ENCODE peak calls at places on chromosomes 3 and 15, in nine cellular contexts. Y is prostate gland, O is HL-60, I is retinal pigment epithelial cell, V is brain microvascular endothelial cell, D is AG09309, Z is suprapubic skin, F is tibial artery, R is K562. S is an unnamed sample.

GRCh38 chr15:63176302-63176701 is 13.1 kb upstream of the RAB8B start:
- DNase-seq in R (no peak), V (no peak), Y (no peak), Z (no peak), I (no peak), D (no peak), O (no peak), F (no peak), S (no peak)

GRCh38 chr3:134337071-134337482 is 37.2 kb downstream of the AMOTL2 start:
- DNase-seq in R (no peak), Y (no peak), V (no peak), Z (no peak), O (no peak), F (peak), I (no peak), D (no peak), S (no peak)

GRCh38 chr15:85031944-85032587 is 50.4 kb downstream of the PDE8A start:
- DNase-seq in D (no peak), Y (no peak), O (no peak), I (no peak), F (no peak), R (no peak), Z (no peak), V (no peak), S (no peak)

GRCh38 chr15:101167791-101168462 is 83.9 kb downstream of the CHSY1 start:
- DNase-seq in I (no peak), Z (peak), R (peak), O (peak), D (peak), V (peak), Y (peak), F (peak), S (peak)

GRCh38 chr15:98955980-98956723 is 51.4 kb downstream of the PGPEP1L start:
- DNase-seq in Z (peak), Y (no peak), V (no peak), R (no peak), D (no peak), F (no peak), O (peak), I (no peak), S (no peak)

GRCh38 chr3:187799942-187800637 is 54.8 kb upstream of the BCL6 start:
- DNase-seq in O (no peak), V (no peak), R (no peak), Z (no peak), I (no peak), Y (no peak), F (no peak), D (no peak), S (no peak)

GRCh38 chr3:15563190-15563589 is 38.2 kb downstream of the HACL1 start:
- DNase-seq in R (no peak), O (no peak), D (no peak), Y (no peak), Z (no peak), I (no peak), F (no peak), V (no peak), S (no peak)

GRCh38 chr3:188046561-188047213 is 107.3 kb upstream of the LPP start:
- DNase-seq in O (no peak), V (no peak), Y (no peak), D (no peak), R (no peak), I (peak), F (no peak), Z (no peak), S (peak)

GRCh38 chr3:1171320-1171719 is 78.5 kb downstream of the CNTN6 start:
- DNase-seq in F (no peak), O (no peak), I (no peak), Z (no peak), V (no peak), R (no peak), D (no peak), Y (no peak), S (no peak)

GRCh38 chr3:85935171-85935570 is 976.4 kb downstream of the CADM2 start:
- DNase-seq in O (no peak), Y (no peak), D (no peak), Z (no peak), F (no peak), I (no peak), V (no peak), R (no peak), S (no peak)

GRCh38 chr15:100918690-100919480 is at the start of gene LRRK1:
- DNase-seq in Y (no peak), I (no peak), F (peak), D (no peak), R (peak), V (peak), Z (no peak), O (no peak), S (peak)

GRCh38 chr15:98547741-98548166 is 100.6 kb upstream of the IGF1R start:
- DNase-seq in R (no peak), Y (no peak), I (no peak), F (peak), D (no peak), O (no peak), Z (peak), V (peak), S (peak)

GRCh38 chr15:93265046-93265658 is 176.1 kb upstream of the RGMA start:
- DNase-seq in I (peak), O (no peak), R (no peak), Z (no peak), V (peak), D (no peak), F (no peak), Y (no peak), S (peak)

GRCh38 chr15:93362821-93363220 is 273.8 kb upstream of the RGMA start:
- DNase-seq in F (no peak), V (no peak), R (peak), Y (no peak), I (no peak), Z (no peak), D (no peak), O (no peak), S (no peak)

GRCh38 chr3:188041193-188041592 is 112.8 kb upstream of the LPP start:
- DNase-seq in Z (no peak), I (no peak), O (no peak), D (no peak), Y (no peak), V (no peak), R (no peak), F (no peak), S (no peak)

GRCh38 chr3:53254810-53255359 is 937 bp downstream of the TKT start:
- DNase-seq in R (peak), Y (peak), F (peak), Z (peak), O (peak), D (no peak), V (no peak), I (no peak), S (peak)

GRCh38 chr3:14791343-14791945 is 27.3 kb upstream of the FGD5 start:
- DNase-seq in F (peak), D (no peak), O (peak), I (no peak), V (peak), Z (peak), Y (peak), R (peak), S (peak)

GRCh38 chr3:153250450-153250849 is 88.4 kb downstream of the RAP2B start:
- DNase-seq in Y (no peak), D (no peak), Z (no peak), I (no peak), R (no peak), V (no peak), O (no peak), F (no peak), S (no peak)

GRCh38 chr15:23645379-23646164 is 2.1 kb downstream of the MAGEL2 start:
- DNase-seq in Y (no peak), O (no peak), V (no peak), I (no peak), Z (no peak), R (peak), F (no peak), D (no peak), S (no peak)

GRCh38 chr15:48384616-48385015 is 53.4 kb downstream of the DUT start:
- DNase-seq in O (no peak), Z (no peak), R (no peak), F (no peak), I (no peak), Y (no peak), V (no peak), D (no peak), S (no peak)

GRCh38 chr3:157824281-157824680 is 281.9 kb downstream of the SHOX2 start:
- DNase-seq in Y (no peak), I (no peak), O (no peak), R (no peak), V (no peak), F (no peak), D (no peak), Z (no peak), S (no peak)

GRCh38 chr3:49769516-49769915 is 16.8 kb downstream of the IP6K1 start:
- DNase-seq in Y (no peak), O (no peak), Z (no peak), V (no peak), R (no peak), F (no peak), I (no peak), D (no peak), S (no peak)

GRCh38 chr3:188908002-188908850 is 263.5 kb upstream of the TPRG1 start:
- DNase-seq in D (no peak), R (no peak), F (no peak), I (no peak), Y (no peak), V (no peak), Z (no peak), O (no peak), S (no peak)

GRCh38 chr3:32860499-32860898 is 42.7 kb downstream of the TRIM71 start:
- DNase-seq in D (no peak), R (no peak), O (no peak), V (no peak), Z (no peak), Y (no peak), F (no peak), I (no peak), S (no peak)

GRCh38 chr3:187352581-187353575 is 15.3 kb upstream of the RTP4 start:
- DNase-seq in R (no peak), F (no peak), D (no peak), I (peak), V (peak), O (no peak), Y (no peak), Z (no peak), S (peak)

GRCh38 chr3:99474776-99475175 is 163.6 kb upstream of the COL8A1 start:
- DNase-seq in D (no peak), Y (no peak), R (no peak), F (no peak), O (no peak), Z (no peak), I (no peak), V (no peak), S (no peak)

GRCh38 chr15:68209272-68209671 is 4.1 kb upstream of the CALML4 start:
- DNase-seq in I (no peak), V (no peak), D (no peak), Y (no peak), F (peak), Z (peak), O (no peak), R (no peak), S (no peak)
- H3K4me3 ChIP-seq in I (no peak), V (no peak), D (no peak), Y (no peak), F (no peak), Z (no peak), O (no peak), R (no peak), S (no peak)

GRCh38 chr3:161310649-161311423 is 60.5 kb downstream of the SPTSSB start:
- DNase-seq in O (no peak), D (no peak), Z (no peak), R (no peak), F (no peak), I (no peak), V (no peak), Y (no peak), S (no peak)

GRCh38 chr3:161305095-161305991 is 66.0 kb downstream of the SPTSSB start:
- DNase-seq in D (no peak), I (no peak), R (peak), Y (no peak), F (no peak), Z (no peak), V (peak), O (no peak), S (peak)
- TF ChIP-seq CTCF in D (peak), I (peak), R (peak), Y (peak), F (peak), Z (peak), V (peak), O (peak), S (peak)

GRCh38 chr15:67063689-67064606 is 1.5 kb upstream of the SMAD3 start:
- DNase-seq in F (no peak), Z (no peak), I (no peak), R (peak), O (no peak), D (no peak), Y (no peak), V (no peak), S (peak)
- H3K4me3 ChIP-seq in F (no peak), Z (peak), I (no peak), R (peak), O (no peak), D (no peak), Y (no peak), V (peak), S (no peak)

DNA sequence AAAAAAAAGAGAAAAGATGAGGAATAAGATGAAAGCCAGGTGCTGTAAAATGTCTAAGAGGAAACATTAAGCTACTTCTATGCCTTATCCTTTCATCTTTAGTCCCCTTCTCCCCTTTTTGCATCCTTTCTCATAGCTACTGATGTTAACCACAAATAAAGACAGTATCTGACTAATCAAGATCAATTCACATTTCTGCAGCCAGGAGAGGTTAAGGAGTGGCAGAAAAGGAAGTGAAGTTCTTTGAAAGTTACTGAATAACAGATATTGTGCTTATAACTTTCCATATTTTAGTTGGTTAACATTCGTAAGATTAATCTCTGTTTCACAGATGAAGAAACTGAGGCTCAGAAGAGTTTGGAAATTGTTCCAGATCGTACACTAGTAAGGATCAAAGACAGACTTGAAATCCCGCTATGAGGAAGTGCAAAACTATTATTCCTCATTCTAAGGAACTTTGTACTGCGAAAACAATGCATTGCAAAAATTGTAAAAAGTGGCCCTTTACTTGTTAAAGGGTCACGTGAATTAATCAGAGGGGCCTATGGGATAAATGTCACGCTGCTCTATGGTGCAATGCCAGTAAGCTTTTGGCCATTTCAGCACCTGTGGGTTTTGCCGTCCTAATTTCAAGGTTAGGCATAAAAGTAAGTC is 117.7 kb upstream of the GRM7 start:
- DNase-seq in Y (no peak), F (no peak), Z (no peak), V (no peak), O (no peak), I (no peak), D (no peak), R (no peak), S (no peak)
- TF ChIP-seq CTCF in Y (no peak), F (no peak), Z (no peak), V (no peak), O (no peak), I (no peak), D (no peak), R (no peak), S (no peak)

GRCh38 chr3:183254816-183255730 is 2.0 kb downstream of the B3GNT5 start:
- DNase-seq in Y (no peak), O (no peak), D (no peak), Z (no peak), I (no peak), F (no peak), R (peak), V (no peak), S (peak)

GRCh38 chr3:183253364-183253960 is 409 bp downstream of the B3GNT5 start:
- DNase-seq in R (peak), Z (peak), I (no peak), D (no peak), V (peak), Y (peak), F (peak), O (no peak), S (peak)

GRCh38 chr3:183252973-183253363 is at the start of gene B3GNT5:
- DNase-seq in F (no peak), I (no peak), D (no peak), O (no peak), Y (peak), R (peak), V (no peak), Z (peak), S (peak)

GRCh38 chr3:183252108-183252782 is 808 bp upstream of the B3GNT5 start:
- DNase-seq in I (no peak), F (no peak), D (no peak), V (no peak), Z (no peak), Y (no peak), O (no peak), R (no peak), S (no peak)

DNA sequence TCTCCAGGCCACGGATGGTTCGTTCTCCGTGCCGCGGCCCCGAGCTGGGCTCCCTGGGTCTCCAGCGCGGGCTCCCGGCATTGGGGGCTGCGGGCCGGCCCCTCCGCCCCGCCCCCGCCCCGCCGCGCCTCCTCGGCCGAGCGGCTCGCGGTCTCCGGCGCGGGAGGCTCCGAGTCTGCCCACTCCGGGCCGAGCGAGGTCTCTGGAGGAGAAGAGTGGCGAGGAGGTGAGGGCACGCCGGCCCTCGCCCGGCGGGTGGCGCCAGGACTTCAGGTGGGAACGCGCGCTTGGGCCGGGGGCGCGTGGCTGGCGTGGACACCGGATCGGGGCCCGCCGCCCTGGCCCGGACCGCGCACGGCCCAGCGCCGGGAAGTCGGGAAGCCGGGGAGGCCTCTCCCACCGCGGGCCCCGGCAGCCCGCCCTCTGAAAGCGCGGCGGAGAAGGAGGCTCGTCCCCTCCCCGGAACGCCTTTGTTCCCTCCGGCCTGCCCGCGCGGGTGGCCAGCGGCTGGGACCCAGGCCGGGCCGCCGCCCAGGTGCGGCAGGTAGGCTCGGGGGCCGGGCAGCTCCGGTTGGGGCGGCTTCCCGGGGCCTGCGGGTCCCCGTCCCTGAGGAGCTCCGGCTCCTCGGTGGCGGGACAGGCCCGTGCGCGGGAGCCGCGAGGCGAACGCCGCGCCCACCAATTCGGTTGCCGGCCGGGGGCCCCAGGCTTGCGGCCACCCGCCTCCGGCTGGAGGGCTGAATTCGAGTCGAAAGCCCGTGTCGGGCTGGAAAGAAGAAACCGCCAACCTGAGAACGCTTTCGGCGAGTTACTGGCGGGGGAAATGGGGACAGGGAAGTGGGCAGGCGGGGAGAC is 1.1 kb downstream of the B3GNT5 start:
- DNase-seq in D (no peak), I (no peak), Y (peak), F (peak), R (peak), O (no peak), V (no peak), Z (no peak), S (peak)
- H3K4me3 ChIP-seq in D (peak), I (peak), Y (peak), F (peak), R (peak), O (peak), V (peak), Z (peak), S (peak)

GRCh38 chr3:82410366-82410765 is 648.9 kb upstream of the GBE1 start:
- DNase-seq in F (no peak), I (no peak), V (no peak), R (no peak), D (no peak), O (no peak), Y (no peak), Z (no peak), S (no peak)
- TF ChIP-seq CTCF in F (no peak), I (no peak), V (no peak), R (no peak), D (no peak), O (no peak), Y (no peak), Z (no peak), S (no peak)

DNA sequence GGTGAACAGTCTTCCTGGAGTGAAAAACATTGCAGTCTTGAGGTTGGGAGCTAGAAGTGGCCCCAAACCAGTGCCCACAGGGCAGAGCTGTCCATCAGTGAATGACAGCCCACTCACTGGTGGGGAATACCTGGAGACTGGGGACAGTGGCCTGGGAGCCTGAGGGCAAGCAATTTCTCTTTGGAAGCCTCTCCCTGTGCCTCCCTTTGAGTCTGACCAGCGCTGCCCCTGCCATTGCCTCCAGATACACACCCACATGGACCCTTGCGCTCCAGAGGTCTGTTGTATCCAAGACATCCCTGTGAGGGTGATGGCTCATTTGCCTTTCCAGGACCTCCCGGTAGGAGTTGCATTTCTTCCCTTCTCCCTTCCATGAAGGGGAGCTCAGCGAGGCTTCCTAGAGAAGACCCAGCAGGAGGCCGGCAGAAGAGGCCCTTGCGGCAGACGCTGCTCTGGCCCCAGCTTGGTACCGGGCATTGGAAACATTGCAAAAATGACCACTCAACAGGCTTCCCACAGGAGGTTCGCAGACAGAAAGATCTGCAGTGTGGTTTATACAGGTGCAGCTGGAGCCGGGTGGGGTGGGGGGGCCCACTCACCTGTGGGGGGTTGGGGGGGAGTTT is 38.5 kb downstream of the KLF13 start:
- DNase-seq in I (no peak), D (no peak), F (no peak), V (no peak), Y (no peak), Z (no peak), R (no peak), O (no peak), S (no peak)
- H3K4me3 ChIP-seq in I (no peak), D (no peak), F (peak), V (no peak), Y (no peak), Z (peak), R (no peak), O (no peak), S (no peak)

DNA sequence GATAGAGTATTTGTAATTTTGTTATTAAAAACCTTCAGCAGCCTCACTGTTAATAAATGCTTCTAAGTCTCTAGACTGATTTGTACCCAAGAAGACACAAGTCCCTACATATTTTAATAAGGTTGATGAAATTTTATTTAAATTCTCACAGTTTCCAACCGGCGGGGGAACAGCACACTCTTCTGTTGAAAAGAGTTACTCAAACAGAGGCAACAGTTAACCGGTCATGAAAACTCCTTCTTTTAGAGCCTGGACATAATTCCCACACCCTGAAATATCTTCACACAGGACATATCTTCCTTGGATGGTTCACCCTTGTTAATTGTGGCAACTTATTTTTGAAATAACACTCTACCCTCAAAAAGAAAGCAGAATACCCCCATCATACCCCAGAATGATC is 278.8 kb downstream of the FOXP1 start:
- DNase-seq in Y (peak), Z (no peak), D (no peak), I (peak), R (peak), O (no peak), F (no peak), V (peak), S (peak)
- TF ChIP-seq CTCF in Y (no peak), Z (no peak), D (peak), I (peak), R (peak), O (no peak), F (peak), V (peak), S (peak)